ENCODE peak calls at places on chromosomes 2 and 18, in nine cellular contexts. O, F, K, S, Z, W, V, G and C are unnamed samples.

GRCh38 chr2:45269149-45269793 is 260.0 kb upstream of the SIX2 start:
- DNase-seq in Z (no peak), O (no peak), V (peak; percentile 27), S (no peak), K (no peak), W (no peak), F (no peak), G (no peak), C (no peak)

GRCh38 chr18:44758821-44759624 is 78.3 kb downstream of the SETBP1 start:
- DNase-seq in K (no peak), S (no peak), G (no peak), V (no peak), Z (peak; percentile 59), O (no peak), W (no peak), F (no peak), C (no peak)

GRCh38 chr18:79950440-79951341 is 762 bp downstream of the SLC66A2 start:
- DNase-seq in K (no peak), W (no peak), O (no peak), Z (peak; percentile 60), V (no peak), G (no peak), S (no peak), F (no peak), C (no peak)

GRCh38 chr2:196592331-196592911 is 47.1 kb upstream of the CCDC150 start:
- DNase-seq in S (peak; percentile 73), W (peak; percentile 53), F (no peak), Z (peak; percentile 8), G (no peak), K (peak; percentile 47), V (peak; percentile 65), O (peak; percentile 67), C (peak; percentile 60)

GRCh38 chr2:144529841-144530240 is 9.9 kb upstream of the ZEB2 start:
- DNase-seq in O (no peak), K (no peak), W (no peak), F (no peak), V (no peak), G (no peak), Z (no peak), S (no peak), C (no peak)

GRCh38 chr2:45288532-45288931 is 279.3 kb upstream of the SIX2 start:
- DNase-seq in W (no peak), F (no peak), S (no peak), O (no peak), V (no peak), Z (no peak), G (no peak), K (no peak), C (no peak)

GRCh38 chr2:161139098-161139987 is 20.9 kb upstream of the TANK start:
- DNase-seq in V (peak; percentile 48), W (no peak), O (no peak), K (no peak), F (no peak), G (no peak), Z (no peak), S (no peak), C (no peak)

GRCh38 chr2:28341208-28341891 is 51.3 kb upstream of the FOSL2 start:
- DNase-seq in Z (no peak), K (no peak), F (no peak), O (no peak), G (no peak), V (no peak), W (no peak), S (no peak), C (no peak)